ENCODE peak calls at places on chromosome 14, in five cellular contexts. One of them, this sample, is unnamed.
A peak's percentile ranks its signal among the peaks of the same experiment; 100 is the strongest.

GRCh38 chr14:32134448-32135070 is 57.5 kb downstream of the ARHGAP5 start:
- DNase-seq in GM23338: no peak
- DNase-seq in HepG2: no peak
- DNase-seq in GM12878: no peak
- DNase-seq in K562: no peak
- DNase-seq in this sample: peak; percentile 18

GRCh38 chr14:89507521-89507920 is 90.5 kb upstream of the FOXN3 start:
- DNase-seq in GM23338: no peak
- DNase-seq in HepG2: peak; percentile 32
- DNase-seq in GM12878: peak; percentile 52
- DNase-seq in K562: no peak
- DNase-seq in this sample: peak; percentile 9

GRCh38 chr14:35779368-35779767 is 29.7 kb downstream of the RALGAPA1 start:
- DNase-seq in GM23338: no peak
- DNase-seq in HepG2: no peak
- DNase-seq in GM12878: no peak
- DNase-seq in K562: no peak
- DNase-seq in this sample: no peak

GRCh38 chr14:24818054-24818822 is 184.2 kb upstream of the GZMB start:
- DNase-seq in GM23338: no peak
- DNase-seq in HepG2: peak; percentile 99
- DNase-seq in GM12878: no peak
- DNase-seq in K562: no peak
- DNase-seq in this sample: no peak

GRCh38 chr14:104843442-104844305 is 21.4 kb upstream of the CEP170B start:
- DNase-seq in GM23338: peak; percentile 94
- DNase-seq in HepG2: no peak
- DNase-seq in GM12878: no peak
- DNase-seq in K562: no peak
- DNase-seq in this sample: no peak

GRCh38 chr14:35808076-35808657 is 928 bp downstream of the RALGAPA1 start:
- DNase-seq in GM23338: peak; percentile 73
- DNase-seq in HepG2: no peak
- DNase-seq in GM12878: no peak
- DNase-seq in K562: peak; percentile 30
- DNase-seq in this sample: no peak

GRCh38 chr14:56379956-56380355 is 199.6 kb upstream of the TMEM260 start:
- DNase-seq in GM23338: no peak
- DNase-seq in HepG2: no peak
- DNase-seq in GM12878: no peak
- DNase-seq in K562: no peak
- DNase-seq in this sample: no peak

GRCh38 chr14:20686386-20687143 is 2.0 kb upstream of the ANG start:
- DNase-seq in GM23338: no peak
- DNase-seq in HepG2: peak; percentile 98
- DNase-seq in GM12878: no peak
- DNase-seq in K562: no peak
- DNase-seq in this sample: peak; percentile 83

GRCh38 chr14:70709726-70710382 is 68.1 kb downstream of the TTC9 start:
- DNase-seq in GM23338: peak; percentile 56
- DNase-seq in HepG2: peak; percentile 77
- DNase-seq in GM12878: no peak
- DNase-seq in K562: no peak
- DNase-seq in this sample: no peak

GRCh38 chr14:69044296-69044695 is 65.2 kb upstream of the ACTN1 start:
- DNase-seq in GM23338: no peak
- DNase-seq in HepG2: no peak
- DNase-seq in GM12878: no peak
- DNase-seq in K562: no peak
- DNase-seq in this sample: no peak

GRCh38 chr14:76154539-76155126 is 2.9 kb downstream of the GPATCH2L start:
- DNase-seq in GM23338: no peak
- DNase-seq in HepG2: no peak
- DNase-seq in GM12878: no peak
- DNase-seq in K562: no peak
- DNase-seq in this sample: no peak

GRCh38 chr14:77390188-77390587 is 13.0 kb downstream of the SAMD15 start:
- DNase-seq in GM23338: no peak
- DNase-seq in HepG2: peak; percentile 68
- DNase-seq in GM12878: no peak
- DNase-seq in K562: no peak
- DNase-seq in this sample: no peak

GRCh38 chr14:75927564-75928087 is 54.2 kb downstream of the TGFB3 start:
- DNase-seq in GM23338: no peak
- DNase-seq in HepG2: no peak
- DNase-seq in GM12878: no peak
- DNase-seq in K562: no peak
- DNase-seq in this sample: no peak

GRCh38 chr14:68307769-68308168 is 485.1 kb downstream of the ZFP36L1 start:
- DNase-seq in GM23338: no peak
- DNase-seq in HepG2: no peak
- DNase-seq in GM12878: no peak
- DNase-seq in K562: no peak
- DNase-seq in this sample: no peak

GRCh38 chr14:71103662-71104484 is 196.6 kb downstream of the PCNX1 start:
- DNase-seq in GM23338: peak; percentile 72
- DNase-seq in HepG2: peak; percentile 50
- DNase-seq in GM12878: peak; percentile 13
- DNase-seq in K562: peak; percentile 40
- DNase-seq in this sample: peak; percentile 48

GRCh38 chr14:64891839-64892375 is 12.2 kb upstream of the SPTB start:
- DNase-seq in GM23338: peak; percentile 80
- DNase-seq in HepG2: peak; percentile 56
- DNase-seq in GM12878: peak; percentile 36
- DNase-seq in K562: no peak
- DNase-seq in this sample: peak; percentile 80

GRCh38 chr14:49052516-49052915 is 533.7 kb downstream of the RPS29 start:
- DNase-seq in GM23338: no peak
- DNase-seq in HepG2: no peak
- DNase-seq in GM12878: no peak
- DNase-seq in K562: no peak
- DNase-seq in this sample: no peak

GRCh38 chr14:32702571-32702970 is 236.1 kb upstream of the NPAS3 start:
- DNase-seq in GM23338: peak; percentile 69
- DNase-seq in HepG2: no peak
- DNase-seq in GM12878: no peak
- DNase-seq in K562: no peak
- DNase-seq in this sample: no peak

GRCh38 chr14:34926552-34926951 is 51.4 kb upstream of the BAZ1A start:
- DNase-seq in GM23338: no peak
- DNase-seq in HepG2: no peak
- DNase-seq in GM12878: no peak
- DNase-seq in K562: no peak
- DNase-seq in this sample: no peak

GRCh38 chr14:56390859-56391258 is 188.7 kb upstream of the TMEM260 start:
- DNase-seq in GM23338: peak; percentile 49
- DNase-seq in HepG2: no peak
- DNase-seq in GM12878: no peak
- DNase-seq in K562: no peak
- DNase-seq in this sample: no peak

GRCh38 chr14:22399776-22400175 is 189.2 kb downstream of the DAD1 start:
- DNase-seq in GM23338: no peak
- DNase-seq in HepG2: no peak
- DNase-seq in GM12878: no peak
- DNase-seq in K562: no peak
- DNase-seq in this sample: no peak

GRCh38 chr14:38207830-38208815 is at the start of gene SSTR1:
- DNase-seq in GM23338: peak; percentile 68
- DNase-seq in HepG2: peak; percentile 43
- DNase-seq in GM12878: no peak
- DNase-seq in K562: no peak
- DNase-seq in this sample: no peak

GRCh38 chr14:89504602-89505320 is 87.7 kb upstream of the FOXN3 start:
- DNase-seq in GM23338: no peak
- DNase-seq in HepG2: no peak
- DNase-seq in GM12878: peak; percentile 33
- DNase-seq in K562: no peak
- DNase-seq in this sample: no peak

GRCh38 chr14:79809849-79810612 is 401.3 kb downstream of the DIO2 start:
- DNase-seq in GM23338: peak; percentile 27
- DNase-seq in HepG2: no peak
- DNase-seq in GM12878: no peak
- DNase-seq in K562: no peak
- DNase-seq in this sample: peak; percentile 55
- TF ChIP-seq JUNB in GM23338: no peak
- TF ChIP-seq JUNB in HepG2: no peak
- TF ChIP-seq JUNB in GM12878: no peak
- TF ChIP-seq JUNB in K562: no peak
- TF ChIP-seq JUNB in this sample: no peak

GRCh38 chr14:53929871-53930685 is 26.5 kb downstream of the BMP4 start:
- DNase-seq in GM23338: peak; percentile 90
- DNase-seq in HepG2: no peak
- DNase-seq in GM12878: no peak
- DNase-seq in K562: peak; percentile 9
- DNase-seq in this sample: peak; percentile 22
- TF ChIP-seq JUNB in GM23338: no peak
- TF ChIP-seq JUNB in HepG2: no peak
- TF ChIP-seq JUNB in GM12878: no peak
- TF ChIP-seq JUNB in K562: no peak
- TF ChIP-seq JUNB in this sample: no peak

GRCh38 chr14:99179946-99180345 is 92.1 kb downstream of the BCL11B start:
- DNase-seq in GM23338: no peak
- DNase-seq in HepG2: no peak
- DNase-seq in GM12878: no peak
- DNase-seq in K562: no peak
- DNase-seq in this sample: no peak
- TF ChIP-seq JUNB in GM23338: no peak
- TF ChIP-seq JUNB in HepG2: no peak
- TF ChIP-seq JUNB in GM12878: no peak
- TF ChIP-seq JUNB in K562: no peak
- TF ChIP-seq JUNB in this sample: no peak

GRCh38 chr14:97379091-97379531 is 581.9 kb downstream of the VRK1 start:
- DNase-seq in GM23338: peak; percentile 45
- DNase-seq in HepG2: no peak
- DNase-seq in GM12878: no peak
- DNase-seq in K562: no peak
- DNase-seq in this sample: no peak
- TF ChIP-seq JUNB in GM23338: no peak
- TF ChIP-seq JUNB in HepG2: no peak
- TF ChIP-seq JUNB in GM12878: no peak
- TF ChIP-seq JUNB in K562: no peak
- TF ChIP-seq JUNB in this sample: no peak

DNA sequence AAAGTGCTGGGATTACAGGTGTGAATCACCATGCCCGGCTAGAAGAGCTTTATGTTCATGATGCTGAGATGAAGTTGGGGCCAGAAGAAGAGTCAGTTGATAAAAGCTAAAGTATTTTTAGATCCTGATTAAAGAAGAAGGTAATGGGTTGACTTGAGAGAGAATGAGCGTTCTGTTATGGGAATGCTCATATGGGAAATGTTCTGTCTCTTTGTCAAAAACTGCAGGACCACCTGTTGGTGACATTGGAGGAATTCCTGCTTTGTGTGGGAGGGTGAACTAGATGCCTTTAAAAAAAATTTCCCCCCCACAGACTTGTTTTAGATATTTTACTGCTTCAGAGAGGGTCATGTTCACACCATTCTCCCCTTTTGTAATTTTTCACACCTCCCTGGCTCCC is 6.7 kb downstream of the WDR20 start:
- DNase-seq in GM23338: no peak
- DNase-seq in HepG2: no peak
- DNase-seq in GM12878: no peak
- DNase-seq in K562: no peak
- DNase-seq in this sample: no peak
- TF ChIP-seq JUNB in GM23338: no peak
- TF ChIP-seq JUNB in HepG2: no peak
- TF ChIP-seq JUNB in GM12878: no peak
- TF ChIP-seq JUNB in K562: no peak
- TF ChIP-seq JUNB in this sample: no peak

GRCh38 chr14:82565825-82566224 is 1032.2 kb upstream of the SEL1L start:
- DNase-seq in GM23338: no peak
- DNase-seq in HepG2: no peak
- DNase-seq in GM12878: no peak
- DNase-seq in K562: no peak
- DNase-seq in this sample: no peak
- TF ChIP-seq JUNB in GM23338: no peak
- TF ChIP-seq JUNB in HepG2: no peak
- TF ChIP-seq JUNB in GM12878: no peak
- TF ChIP-seq JUNB in K562: no peak
- TF ChIP-seq JUNB in this sample: no peak

GRCh38 chr14:94904636-94905035 is 134.7 kb upstream of the GSC start:
- DNase-seq in GM23338: peak; percentile 10
- DNase-seq in HepG2: no peak
- DNase-seq in GM12878: no peak
- DNase-seq in K562: no peak
- DNase-seq in this sample: no peak

GRCh38 chr14:94907626-94908261 is 137.8 kb upstream of the GSC start:
- DNase-seq in GM23338: peak; percentile 19
- DNase-seq in HepG2: no peak
- DNase-seq in GM12878: no peak
- DNase-seq in K562: no peak
- DNase-seq in this sample: no peak

GRCh38 chr14:94906991-94907587 is 137.2 kb upstream of the GSC start:
- DNase-seq in GM23338: no peak
- DNase-seq in HepG2: no peak
- DNase-seq in GM12878: no peak
- DNase-seq in K562: no peak
- DNase-seq in this sample: no peak

GRCh38 chr14:94903338-94903737 is 133.4 kb upstream of the GSC start:
- DNase-seq in GM23338: no peak
- DNase-seq in HepG2: no peak
- DNase-seq in GM12878: no peak
- DNase-seq in K562: no peak
- DNase-seq in this sample: no peak

GRCh38 chr14:94906577-94906976 is 136.7 kb upstream of the GSC start:
- DNase-seq in GM23338: no peak
- DNase-seq in HepG2: no peak
- DNase-seq in GM12878: no peak
- DNase-seq in K562: no peak
- DNase-seq in this sample: no peak
- TF ChIP-seq JUNB in GM23338: no peak
- TF ChIP-seq JUNB in HepG2: no peak
- TF ChIP-seq JUNB in GM12878: no peak
- TF ChIP-seq JUNB in K562: no peak
- TF ChIP-seq JUNB in this sample: no peak

DNA sequence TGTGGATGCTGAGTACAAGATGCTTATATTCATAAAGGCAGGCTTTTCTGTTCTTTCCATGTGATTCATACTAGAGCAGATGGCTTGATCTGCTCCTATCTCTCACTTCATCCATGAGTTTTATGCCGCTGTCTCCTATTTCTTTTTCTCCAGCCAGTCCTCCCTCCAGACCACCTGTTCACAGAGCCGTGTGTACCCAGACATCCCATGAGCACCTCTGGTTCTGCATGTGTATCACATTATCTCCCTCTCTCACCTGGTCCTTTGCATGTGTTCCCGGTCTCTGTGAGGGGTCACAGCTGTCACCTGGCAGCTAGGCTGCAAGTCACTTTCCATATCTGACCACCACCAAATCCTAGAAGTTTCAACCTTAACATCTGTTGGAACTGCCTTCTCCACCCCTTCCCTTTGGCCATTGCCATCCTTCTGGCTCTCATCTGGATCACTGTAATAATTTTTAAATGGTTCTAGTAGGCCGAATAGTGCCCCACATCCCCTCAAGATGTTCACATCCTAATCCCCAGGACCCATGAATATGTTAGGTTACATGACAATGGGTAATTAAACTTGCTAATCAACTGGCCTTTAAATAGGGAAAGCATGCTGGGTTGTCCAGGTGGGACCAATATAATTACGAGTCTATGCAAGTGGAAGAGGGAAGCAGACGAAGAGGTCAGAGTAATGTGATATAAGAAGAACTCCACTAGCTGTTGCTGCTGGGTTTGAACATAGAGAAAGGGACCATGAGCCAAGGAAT is 168.1 kb downstream of the SNAPC1 start:
- DNase-seq in GM23338: peak; percentile 57
- DNase-seq in HepG2: no peak
- DNase-seq in GM12878: no peak
- DNase-seq in K562: no peak
- DNase-seq in this sample: no peak
- TF ChIP-seq JUNB in GM23338: no peak
- TF ChIP-seq JUNB in HepG2: no peak
- TF ChIP-seq JUNB in GM12878: no peak
- TF ChIP-seq JUNB in K562: no peak
- TF ChIP-seq JUNB in this sample: no peak